ENCODE peak calls at places on chromosomes 11 and 22, in eight cellular contexts. N is neural crest cell, G is left colon, D is NB4, M is mesendoderm, T is mucosa of descending colon, C is retina, A is cardiac fibroblast. O is an unnamed sample.

GRCh38 chr22:24355574-24355973 is 71.8 kb upstream of the ADORA2A start:
- DNase-seq in D (peak), M (no peak), A (peak), G (no peak), C (no peak), N (no peak), T (no peak), O (no peak)

GRCh38 chr11:69479591-69480271 is 1.7 kb upstream of the LINC01488 start:
- DNase-seq in M (no peak), C (no peak), N (no peak), G (peak), D (no peak), A (no peak), T (peak), O (peak)

GRCh38 chr22:41300661-41301060 is 664 bp upstream of the ZC3H7B start:
- DNase-seq in A (no peak), D (no peak), M (no peak), N (no peak), T (no peak), G (no peak), C (peak), O (no peak)

GRCh38 chr11:86152006-86152862 is 83.3 kb upstream of the PICALM start:
- DNase-seq in N (no peak), A (peak), T (no peak), D (no peak), M (no peak), G (no peak), C (peak), O (no peak)

GRCh38 chr11:8777907-8778767 is 95.5 kb downstream of the RPL27A start:
- DNase-seq in D (no peak), T (peak), N (no peak), C (no peak), G (no peak), A (no peak), M (no peak), O (peak)

GRCh38 chr11:31060880-31061279 is 308.7 kb downstream of the DCDC1 start:
- DNase-seq in M (no peak), N (peak), T (no peak), G (no peak), A (peak), C (peak), D (no peak), O (no peak)

GRCh38 chr11:64843971-64844329 is 503 bp downstream of the CDC42BPG start:
- DNase-seq in N (no peak), D (no peak), G (no peak), A (no peak), T (no peak), M (no peak), C (no peak), O (no peak)

GRCh38 chr11:65792456-65792855 is 5.6 kb downstream of the OVOL1 start:
- DNase-seq in C (no peak), A (no peak), G (no peak), T (no peak), D (no peak), M (no peak), N (no peak), O (no peak)

GRCh38 chr11:108873305-108873704 is 208.4 kb downstream of the DDX10 start:
- DNase-seq in A (peak), N (no peak), M (no peak), T (no peak), D (no peak), C (no peak), G (no peak), O (no peak)

GRCh38 chr11:117796456-117797428 is at the start of gene DSCAML1:
- DNase-seq in N (peak), T (no peak), A (no peak), M (peak), C (peak), G (peak), D (peak), O (no peak)

GRCh38 chr11:45289369-45289768 is 3.2 kb upstream of the SYT13 start:
- DNase-seq in A (peak), C (no peak), T (no peak), D (no peak), M (no peak), G (no peak), N (no peak), O (no peak)

GRCh38 chr11:110763249-110764011 is 51.2 kb upstream of the ARHGAP20 start:
- DNase-seq in A (peak), G (peak), T (peak), C (peak), D (no peak), M (no peak), N (no peak), O (no peak)

GRCh38 chr22:28034760-28035401 is 115.8 kb upstream of the PITPNB start:
- DNase-seq in C (no peak), N (no peak), M (no peak), D (no peak), G (peak), T (no peak), A (peak), O (peak)

GRCh38 chr22:40196628-40197027 is 18.9 kb downstream of the TNRC6B start:
- DNase-seq in A (peak), D (no peak), C (no peak), N (no peak), M (no peak), G (no peak), T (no peak), O (no peak)

GRCh38 chr11:62004473-62004872 is 37.0 kb upstream of the FTH1 start:
- DNase-seq in N (no peak), D (peak), A (peak), C (no peak), G (no peak), M (no peak), T (peak), O (peak)

GRCh38 chr22:30294066-30294465 is 4.8 kb upstream of the CASTOR1 start:
- DNase-seq in N (no peak), T (no peak), C (no peak), D (no peak), M (no peak), G (no peak), A (no peak), O (no peak)

GRCh38 chr11:121453589-121454299 is 977 bp upstream of the SORL1-AS1 start:
- DNase-seq in N (no peak), A (no peak), G (no peak), C (no peak), D (no peak), M (no peak), T (no peak), O (no peak)

GRCh38 chr11:5605849-5606248 is 9.4 kb downstream of the TRIM6 start:
- DNase-seq in M (no peak), A (peak), N (no peak), C (no peak), T (no peak), D (no peak), G (no peak), O (no peak)

GRCh38 chr11:62504158-62504973 is 42.2 kb downstream of the AHNAK start:
- DNase-seq in M (peak), C (no peak), T (no peak), A (no peak), D (peak), G (no peak), N (no peak), O (no peak)